ENCODE peak calls at places on chromosome 12, in eight cellular contexts. A is AG10803; V is neural crest cell; W is coronary artery; G is stimulated activated CD4-positive, alpha-beta T cell treated with anti-CD3 and anti-CD28 coated beads, Interleukin-1b, Interleukin-23, amount 100 ng/mL, for 24 hours; Y is suprapubic skin; O is M059J; D is epithelial cell of esophagus. E is an unnamed sample.

GRCh38 chr12:16854465-16854864 is 248.5 kb upstream of the LMO3 start:
- DNase-seq in A (no peak), V (no peak), W (no peak), G (no peak), Y (no peak), O (no peak), D (no peak), E (no peak)

GRCh38 chr12:125121095-125121494 is 55.9 kb downstream of the AACS start:
- DNase-seq in A (no peak), V (no peak), W (no peak), G (no peak), Y (no peak), O (no peak), D (no peak), E (no peak)

GRCh38 chr12:50246873-50247612 is 36.3 kb downstream of the LIMA1 start:
- DNase-seq in A (peak), V (no peak), W (peak), G (peak), Y (no peak), O (peak), D (peak), E (peak)

GRCh38 chr12:120439646-120440247 is 1.8 kb downstream of the COX6A1 start:
- DNase-seq in A (peak), V (peak), W (no peak), G (peak), Y (no peak), O (peak), D (peak), E (peak)

GRCh38 chr12:90816353-90817089 is 138.5 kb downstream of the CCER1 start:
- DNase-seq in A (no peak), V (no peak), W (no peak), G (no peak), Y (no peak), O (peak), D (peak), E (no peak)

GRCh38 chr12:30002677-30003076 is 218.9 kb upstream of the TMTC1 start:
- DNase-seq in A (no peak), V (no peak), W (no peak), G (no peak), Y (no peak), O (no peak), D (no peak), E (no peak)

GRCh38 chr12:40474630-40475029 is 217.6 kb upstream of the CNTN1 start:
- DNase-seq in A (no peak), V (no peak), W (no peak), G (no peak), Y (no peak), O (no peak), D (peak), E (no peak)

GRCh38 chr12:31117203-31118011 is 43.7 kb downstream of the DDX11 start:
- DNase-seq in A (no peak), V (peak), W (no peak), G (peak), Y (no peak), O (peak), D (peak), E (peak)

GRCh38 chr12:48002179-48002601 is 2.1 kb downstream of the COL2A1 start:
- DNase-seq in A (no peak), V (peak), W (no peak), G (no peak), Y (no peak), O (no peak), D (no peak), E (no peak)

GRCh38 chr12:106493531-106493930 is 89.3 kb upstream of the RFX4 start:
- DNase-seq in A (no peak), V (peak), W (no peak), G (no peak), Y (no peak), O (no peak), D (no peak), E (no peak)

GRCh38 chr12:121124402-121125109 is 8.1 kb upstream of the P2RX7 start:
- DNase-seq in A (peak), V (no peak), W (no peak), G (no peak), Y (no peak), O (peak), D (peak), E (peak)

GRCh38 chr12:62898568-62898967 is 36.4 kb downstream of the PPM1H start:
- DNase-seq in A (no peak), V (no peak), W (no peak), G (no peak), Y (no peak), O (peak), D (peak), E (no peak)

GRCh38 chr12:105227879-105228278 is 8.1 kb downstream of the APPL2 start:
- DNase-seq in A (no peak), V (no peak), W (no peak), G (no peak), Y (no peak), O (no peak), D (no peak), E (no peak)

GRCh38 chr12:54173066-54173726 is 15.6 kb downstream of the SMUG1 start:
- DNase-seq in A (peak), V (peak), W (no peak), G (peak), Y (no peak), O (peak), D (peak), E (no peak)

GRCh38 chr12:121582583-121583333 is 1.9 kb upstream of the KDM2B start:
- DNase-seq in A (no peak), V (no peak), W (no peak), G (no peak), Y (no peak), O (peak), D (no peak), E (no peak)

GRCh38 chr12:12803186-12803585 is 10.0 kb upstream of the DDX47 start:
- DNase-seq in A (peak), V (no peak), W (no peak), G (peak), Y (no peak), O (peak), D (peak), E (peak)

GRCh38 chr12:25689996-25690501 is 137.0 kb upstream of the LMNTD1 start:
- DNase-seq in A (peak), V (no peak), W (no peak), G (no peak), Y (no peak), O (peak), D (peak), E (no peak)

GRCh38 chr12:72273499-72273837 is 1.3 kb downstream of the TRHDE start:
- DNase-seq in A (no peak), V (no peak), W (peak), G (no peak), Y (no peak), O (no peak), D (no peak), E (no peak)

GRCh38 chr12:86134571-86134970 is 121.6 kb downstream of the MGAT4C start:
- DNase-seq in A (no peak), V (no peak), W (no peak), G (no peak), Y (no peak), O (peak), D (peak), E (no peak)

GRCh38 chr12:57135939-57136338 is 7.7 kb downstream of the LRP1 start:
- DNase-seq in A (peak), V (peak), W (no peak), G (no peak), Y (no peak), O (no peak), D (no peak), E (no peak)

GRCh38 chr12:120598674-120599463 is 17.7 kb upstream of the POP5 start:
- DNase-seq in A (peak), V (no peak), W (no peak), G (no peak), Y (no peak), O (peak), D (peak), E (peak)

GRCh38 chr12:30622509-30622908 is 73.2 kb downstream of the IPO8 start:
- DNase-seq in A (peak), V (no peak), W (no peak), G (no peak), Y (no peak), O (peak), D (peak), E (peak)